ENCODE peak calls at places on chromosomes 3 and 15, in nine cellular contexts. N is hepatocyte, E is GM12865, L is tibial nerve, G is sigmoid colon, T is uterus, D is ascending aorta, X is progenitor cell of endocrine pancreas, A is H9. R is an unnamed sample.

GRCh38 chr15:70636540-70637165 is 126.7 kb downstream of the UACA start:
- DNase-seq in G (no peak), T (no peak), L (no peak), X (no peak), D (no peak), A (peak; percentile 46), N (peak; percentile 39), E (no peak), R (no peak)

GRCh38 chr3:139110072-139110830 is 65.6 kb upstream of the PRR23C start:
- DNase-seq in G (no peak), D (no peak), E (peak; percentile 68), N (no peak), X (peak; percentile 4), L (no peak), A (peak; percentile 10), T (no peak), R (no peak)

GRCh38 chr3:175121225-175121624 is 262.1 kb downstream of the NAALADL2 start:
- DNase-seq in E (no peak), G (no peak), X (no peak), N (peak; percentile 26), L (no peak), D (no peak), A (peak; percentile 50), T (no peak), R (no peak)

GRCh38 chr15:88690331-88690730 is 51.5 kb downstream of the ISG20 start:
- DNase-seq in N (no peak), G (no peak), A (no peak), E (no peak), D (no peak), T (no peak), L (no peak), X (no peak), R (no peak)

GRCh38 chr15:68436680-68437079 is 4.7 kb upstream of the ITGA11 start:
- DNase-seq in D (no peak), N (no peak), A (peak; percentile 17), X (no peak), L (no peak), E (no peak), G (no peak), T (no peak), R (no peak)

GRCh38 chr3:149472393-149472792 is 2.1 kb upstream of the TM4SF4 start:
- DNase-seq in N (no peak), G (no peak), E (no peak), A (no peak), T (no peak), X (no peak), D (no peak), L (no peak), R (no peak)

GRCh38 chr3:32817195-32817560 is 619 bp upstream of the TRIM71 start:
- DNase-seq in G (no peak), L (no peak), D (no peak), T (no peak), A (no peak), E (no peak), N (peak; percentile 68), X (no peak), R (no peak)

GRCh38 chr15:63390689-63391088 is 9.0 kb upstream of the CA12 start:
- DNase-seq in X (no peak), E (no peak), A (no peak), L (no peak), T (no peak), N (no peak), G (no peak), D (no peak), R (no peak)

GRCh38 chr3:195750797-195751520 is 30.2 kb downstream of the MUC20 start:
- DNase-seq in A (no peak), L (no peak), D (no peak), X (no peak), E (no peak), G (no peak), N (no peak), T (no peak), R (no peak)

GRCh38 chr15:49199666-49200065 is 29.6 kb downstream of the GALK2 start:
- DNase-seq in E (no peak), L (no peak), T (no peak), G (no peak), A (no peak), X (no peak), D (no peak), N (no peak), R (no peak)

GRCh38 chr3:15205934-15206661 is at the start of gene CAPN7:
- DNase-seq in D (peak; percentile 84), T (peak; percentile 91), L (peak; percentile 89), N (peak; percentile 99), X (peak; percentile 94), G (peak; percentile 98), E (peak; percentile 97), A (peak; percentile 87), R (peak; percentile 97)

GRCh38 chr15:55868707-55869106 is 124.7 kb downstream of the NEDD4 start:
- DNase-seq in G (no peak), A (no peak), E (no peak), T (no peak), L (no peak), N (no peak), X (no peak), D (no peak), R (no peak)

GRCh38 chr3:171404376-171404982 is 55.7 kb downstream of the TNIK start:
- DNase-seq in X (no peak), E (no peak), G (no peak), T (no peak), A (no peak), N (no peak), D (no peak), L (no peak), R (no peak)

GRCh38 chr15:94924971-94925593 is 693.7 kb downstream of the MCTP2 start:
- DNase-seq in A (no peak), G (no peak), L (no peak), D (no peak), T (no peak), N (no peak), E (no peak), X (no peak), R (no peak)

DNA sequence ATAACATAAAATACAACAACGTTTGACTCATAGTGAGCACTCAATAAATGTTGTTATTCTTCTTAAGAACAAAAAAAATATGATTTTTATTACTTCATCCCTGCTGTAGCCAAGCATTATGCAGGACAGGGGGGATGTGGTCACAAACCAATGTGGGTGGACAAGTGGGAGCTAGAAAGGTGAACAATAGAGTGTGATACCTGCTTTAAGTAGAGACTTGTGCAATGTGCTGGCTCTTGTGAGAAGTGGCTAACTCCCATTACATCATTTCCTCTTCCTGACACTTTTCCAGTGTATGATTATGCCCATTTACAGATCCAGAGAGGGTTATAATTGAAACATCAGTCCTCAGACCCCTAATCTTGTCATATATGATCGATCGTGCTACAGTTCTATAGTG is 193.6 kb downstream of the UBE2E2 start:
- DNase-seq in D (no peak), L (no peak), E (no peak), X (no peak), N (no peak), G (no peak), A (no peak), T (no peak), R (no peak)
- TF ChIP-seq CTCF in D (no peak), L (no peak), E (no peak), X (no peak), N (no peak), G (no peak), A (no peak), T (no peak), R (no peak)

GRCh38 chr3:13662238-13662847 is 113.4 kb downstream of the FBLN2 start:
- DNase-seq in N (no peak), T (no peak), L (no peak), E (no peak), G (no peak), A (no peak), D (no peak), X (no peak), R (no peak)
- TF ChIP-seq CTCF in N (no peak), T (no peak), L (no peak), E (no peak), G (no peak), A (no peak), D (no peak), X (no peak), R (no peak)

DNA sequence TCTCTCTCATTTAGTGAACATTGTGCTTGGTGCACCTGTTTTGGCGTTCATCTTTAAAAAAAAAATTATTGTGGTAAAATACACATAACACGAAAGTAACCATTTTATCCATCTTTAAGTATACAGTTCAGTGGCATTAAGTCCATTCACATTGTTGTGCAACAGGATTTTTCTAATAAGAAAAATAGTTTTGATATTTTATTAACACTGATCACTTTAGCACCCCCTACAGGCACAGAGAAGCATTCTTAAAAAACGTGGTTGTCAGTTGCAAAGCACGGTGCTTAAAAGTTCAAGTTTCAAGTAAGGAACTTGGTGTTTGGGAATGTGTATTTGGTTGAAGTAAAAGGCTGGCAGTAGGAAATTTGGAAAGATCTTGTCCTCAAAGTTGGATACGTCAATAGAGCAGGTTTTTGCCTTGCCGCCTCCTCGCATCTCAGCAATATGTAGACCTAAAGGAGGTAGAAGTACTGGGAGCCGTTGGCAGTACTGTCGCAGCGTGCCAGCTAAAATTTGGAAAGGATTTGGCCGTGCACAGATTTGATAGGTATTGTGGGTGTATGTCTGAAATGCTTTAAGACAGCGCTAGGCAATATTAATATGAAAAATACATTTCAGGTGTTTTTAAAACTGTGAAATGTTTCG is 110.4 kb downstream of the LRRC28 start:
- DNase-seq in G (no peak), D (no peak), N (peak; percentile 21), A (no peak), E (peak; percentile 19), L (no peak), X (no peak), T (no peak), R (no peak)
- TF ChIP-seq CTCF in G (no peak), D (peak; percentile 45), N (peak; percentile 46), A (peak; percentile 80), E (peak; percentile 36), L (peak; percentile 27), X (peak; percentile 55), T (peak; percentile 7), R (no peak)

DNA sequence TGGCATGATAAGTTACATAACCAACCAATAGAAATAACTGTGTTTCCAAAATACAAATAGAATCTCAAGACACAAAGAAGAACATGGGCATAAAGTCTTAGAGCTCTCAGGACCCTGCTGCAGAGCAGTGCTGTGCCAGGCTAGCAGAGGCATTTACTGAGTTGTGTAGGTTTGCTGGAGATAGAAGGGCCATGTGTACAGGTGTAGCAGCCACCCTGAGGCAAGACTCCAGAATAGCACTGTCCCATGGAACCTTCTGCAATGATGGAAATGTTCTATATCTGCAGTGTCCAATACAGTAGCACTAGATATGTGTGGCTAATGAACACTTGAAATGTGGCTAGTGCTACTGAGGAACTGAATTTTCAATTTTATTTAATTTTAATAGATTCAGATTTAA is 267.0 kb upstream of the UMPS start:
- DNase-seq in A (no peak), X (no peak), T (no peak), D (no peak), E (no peak), G (no peak), N (no peak), L (no peak), R (no peak)
- TF ChIP-seq CTCF in A (no peak), X (no peak), T (no peak), D (no peak), E (no peak), G (no peak), N (no peak), L (no peak), R (no peak)

GRCh38 chr3:157755254-157755653 is 252.0 kb upstream of the VEPH1 start:
- DNase-seq in G (no peak), D (no peak), L (no peak), N (no peak), T (no peak), A (no peak), X (no peak), E (no peak), R (no peak)
- TF ChIP-seq CTCF in G (no peak), D (no peak), L (no peak), N (peak; percentile 9), T (no peak), A (peak; percentile 57), X (peak; percentile 37), E (no peak), R (no peak)